ENCODE peak calls at places on chromosomes 13 and 19, in nine cellular contexts. Q is NCI-H1436, V is GM04503, C is fibroblast of pulmonary artery, K is fibroblast of mammary gland, T is AG09319, P is left colon, L is OCI-M1, B is dermis microvascular lymphatic vessel endothelial cell. U is an unnamed sample.

GRCh38 chr13:66265446-66265845 is 964.7 kb downstream of the PCDH9 start:
- DNase-seq in T (no peak), K (no peak), Q (no peak), B (no peak), V (no peak), C (no peak), P (no peak), L (no peak), U (no peak)

GRCh38 chr19:3146677-3147100 is 10.9 kb downstream of the GNA15 start:
- DNase-seq in K (no peak), V (no peak), C (no peak), P (peak; percentile 38), B (no peak), T (no peak), Q (no peak), L (peak; percentile 28), U (no peak)

GRCh38 chr19:14550201-14550754 is 20.9 kb downstream of the TECR start:
- DNase-seq in T (no peak), Q (no peak), P (peak; percentile 90), V (no peak), L (no peak), K (peak; percentile 35), C (no peak), B (no peak), U (no peak)

GRCh38 chr19:7348587-7349230 is at the start of gene ARHGEF18:
- DNase-seq in Q (no peak), T (no peak), L (peak; percentile 64), P (peak; percentile 38), V (no peak), B (no peak), K (no peak), C (no peak), U (no peak)

GRCh38 chr19:47227347-47228167 is 3.4 kb downstream of the BBC3 start:
- DNase-seq in V (peak; percentile 68), C (peak; percentile 98), Q (no peak), B (no peak), T (peak; percentile 93), P (peak; percentile 88), K (peak; percentile 95), L (peak; percentile 98), U (peak; percentile 83)

GRCh38 chr13:111541752-111542529 is 221.5 kb downstream of the TEX29 start:
- DNase-seq in C (no peak), B (no peak), L (no peak), P (no peak), V (no peak), Q (no peak), T (no peak), K (no peak), U (no peak)

GRCh38 chr13:109610517-109610916 is 175.9 kb downstream of the IRS2 start:
- DNase-seq in T (no peak), B (no peak), L (peak; percentile 63), V (no peak), P (peak; percentile 64), K (peak; percentile 20), Q (peak; percentile 21), C (peak; percentile 23), U (no peak)

GRCh38 chr19:54430306-54431254 is 15.3 kb downstream of the TTYH1 start:
- DNase-seq in L (peak; percentile 64), P (peak; percentile 53), T (no peak), K (no peak), V (no peak), B (no peak), Q (peak; percentile 26), C (peak; percentile 40), U (no peak)

GRCh38 chr19:5286465-5287029 is 54.1 kb downstream of the PTPRS start:
- DNase-seq in C (no peak), L (no peak), P (no peak), V (no peak), K (no peak), B (no peak), T (no peak), Q (no peak), U (no peak)

GRCh38 chr13:30734434-30734833 is 909 bp upstream of the ALOX5AP start:
- DNase-seq in C (no peak), T (no peak), L (no peak), K (peak; percentile 43), V (no peak), Q (no peak), P (no peak), B (no peak), U (no peak)

GRCh38 chr19:41575998-41576397 is at the start of gene CEACAM21:
- DNase-seq in P (peak; percentile 68), Q (no peak), K (no peak), T (no peak), L (peak; percentile 82), B (peak; percentile 43), V (no peak), C (no peak), U (no peak)

GRCh38 chr19:5804516-5805464 is at the start of gene NRTN:
- DNase-seq in L (peak; percentile 13), K (no peak), V (no peak), C (no peak), T (no peak), P (peak; percentile 59), Q (peak; percentile 60), B (no peak), U (no peak)

GRCh38 chr13:105497597-105497996 is 1037.9 kb downstream of the EFNB2 start:
- DNase-seq in K (no peak), V (no peak), B (no peak), Q (no peak), T (no peak), C (no peak), L (no peak), P (no peak), U (no peak)

GRCh38 chr13:48255954-48256353 is 22.9 kb downstream of the ITM2B start:
- DNase-seq in V (no peak), L (no peak), Q (no peak), P (no peak), B (no peak), T (no peak), K (peak; percentile 27), C (no peak), U (no peak)

GRCh38 chr13:93956416-93956815 is 523.1 kb downstream of the DCT start:
- DNase-seq in P (no peak), T (no peak), Q (no peak), K (no peak), B (no peak), L (no peak), V (no peak), C (no peak), U (no peak)

GRCh38 chr19:377801-378581 is 31.0 kb downstream of the C2CD4C start:
- DNase-seq in Q (no peak), B (no peak), L (no peak), T (no peak), P (no peak), C (no peak), V (no peak), K (no peak), U (no peak)

GRCh38 chr13:114161644-114162532 is 17.2 kb upstream of the CFAP97D2 start:
- DNase-seq in K (peak; percentile 41), L (peak; percentile 11), B (peak; percentile 29), P (peak; percentile 80), T (no peak), C (peak; percentile 80), Q (no peak), V (no peak), U (no peak)

GRCh38 chr19:56608274-56608964 is 13.3 kb downstream of the ZNF71 start:
- DNase-seq in Q (no peak), V (no peak), P (no peak), K (no peak), T (no peak), L (no peak), B (no peak), C (no peak), U (no peak)

GRCh38 chr19:49419173-49419572 is 4.1 kb downstream of the PTH2 start:
- DNase-seq in B (no peak), L (no peak), V (no peak), C (no peak), K (no peak), T (no peak), Q (no peak), P (no peak), U (no peak)

GRCh38 chr19:17339088-17339741 is 1.9 kb downstream of the GTPBP3 start:
- DNase-seq in T (no peak), Q (no peak), B (no peak), P (peak; percentile 55), K (no peak), C (no peak), L (no peak), V (no peak), U (no peak)

GRCh38 chr13:18951412-18951811 is 230.2 kb downstream of the TUBA3C start:
- DNase-seq in Q (no peak), C (no peak), K (no peak), P (no peak), V (no peak), T (no peak), L (no peak), B (no peak), U (no peak)

GRCh38 chr13:78820541-78820940 is 161.6 kb upstream of the OBI1 start:
- DNase-seq in V (no peak), L (no peak), C (no peak), Q (no peak), P (no peak), T (no peak), K (no peak), B (no peak), U (no peak)

GRCh38 chr19:35845215-35846037 is 6.9 kb downstream of the NPHS1 start:
- DNase-seq in C (no peak), P (peak; percentile 65), Q (no peak), K (peak; percentile 28), L (no peak), V (no peak), T (no peak), B (no peak), U (no peak)

GRCh38 chr13:83117046-83117445 is 765.2 kb downstream of the SLITRK1 start:
- DNase-seq in P (no peak), L (no peak), Q (no peak), C (no peak), V (no peak), B (no peak), T (no peak), K (no peak), U (no peak)

GRCh38 chr19:7450243-7451223 is 38.3 kb downstream of the PEX11G start:
- DNase-seq in L (no peak), V (no peak), K (peak; percentile 44), Q (no peak), C (peak; percentile 31), P (no peak), B (peak; percentile 17), T (no peak), U (no peak)